ENCODE peak calls at places on chromosome 16, in six cellular contexts. W, L, J, I, O and S are unnamed samples.

GRCh38 chr16:23676924-23677480 is 1.7 kb upstream of the PLK1 start:
- DNase-seq in W (no peak), L (peak; percentile 61), J (no peak), I (no peak), O (no peak), S (no peak)

GRCh38 chr16:81166417-81167300 is 70.5 kb upstream of the GCSH start:
- DNase-seq in W (no peak), L (no peak), J (no peak), I (no peak), O (no peak), S (no peak)

GRCh38 chr16:29645699-29646187 is 17.3 kb upstream of the SPN start:
- DNase-seq in W (peak; percentile 90), L (no peak), J (no peak), I (no peak), O (no peak), S (peak; percentile 5)

GRCh38 chr16:9091867-9092281 is 430 bp downstream of the HAPSTR1 start:
- DNase-seq in W (peak; percentile 55), L (peak; percentile 42), J (no peak), I (peak; percentile 21), O (peak; percentile 49), S (no peak)

GRCh38 chr16:85354623-85355514 is 242.6 kb upstream of the CIBAR2 start:
- DNase-seq in W (no peak), L (no peak), J (peak; percentile 88), I (peak; percentile 67), O (no peak), S (peak; percentile 70)

GRCh38 chr16:11402745-11403533 is 57.7 kb downstream of the RMI2 start:
- DNase-seq in W (no peak), L (no peak), J (no peak), I (no peak), O (no peak), S (no peak)

GRCh38 chr16:89103781-89104180 is 10.1 kb downstream of the ACSF3 start:
- DNase-seq in W (no peak), L (no peak), J (no peak), I (no peak), O (no peak), S (no peak)

GRCh38 chr16:23504453-23505179 is 5.7 kb downstream of the GGA2 start:
- DNase-seq in W (peak; percentile 91), L (peak; percentile 33), J (peak; percentile 83), I (peak; percentile 97), O (no peak), S (peak; percentile 98)

GRCh38 chr16:546909-547770 is 13.1 kb upstream of the PRR35 start:
- DNase-seq in W (no peak), L (peak; percentile 91), J (no peak), I (no peak), O (peak; percentile 68), S (no peak)

GRCh38 chr16:85812811-85813700 is 13.6 kb downstream of the COX4I1 start:
- DNase-seq in W (no peak), L (no peak), J (no peak), I (no peak), O (no peak), S (no peak)

GRCh38 chr16:1156111-1156982 is 3.4 kb downstream of the CACNA1H start:
- DNase-seq in W (no peak), L (no peak), J (no peak), I (no peak), O (no peak), S (no peak)

GRCh38 chr16:80300876-80301275 is 239.9 kb upstream of the DYNLRB2 start:
- DNase-seq in W (no peak), L (no peak), J (peak; percentile 33), I (peak; percentile 45), O (no peak), S (peak; percentile 16)

GRCh38 chr16:68332411-68333121 is 21.7 kb downstream of the PRMT7 start:
- DNase-seq in W (no peak), L (no peak), J (no peak), I (peak; percentile 69), O (no peak), S (no peak)

GRCh38 chr16:2039286-2040030 is 8.2 kb downstream of the NTHL1 start:
- DNase-seq in W (no peak), L (peak; percentile 79), J (peak; percentile 73), I (peak; percentile 65), O (peak; percentile 91), S (no peak)

GRCh38 chr16:57235128-57236092 is 9.6 kb upstream of the ARL2BP start:
- DNase-seq in W (peak; percentile 44), L (no peak), J (no peak), I (peak; percentile 95), O (no peak), S (peak; percentile 82)

GRCh38 chr16:48231675-48232214 is 12.4 kb upstream of the LONP2 start:
- DNase-seq in W (peak; percentile 61), L (peak; percentile 35), J (peak; percentile 3), I (peak; percentile 40), O (peak; percentile 21), S (peak; percentile 45)

GRCh38 chr16:35552763-35553162 is 2093.4 kb downstream of the TP53TG3F start:
- DNase-seq in W (no peak), L (no peak), J (no peak), I (no peak), O (no peak), S (no peak)

GRCh38 chr16:56608876-56609462 is 585 bp downstream of the MT2A start:
- DNase-seq in W (no peak), L (peak; percentile 50), J (no peak), I (no peak), O (no peak), S (peak; percentile 15)

GRCh38 chr16:81808933-81809480 is 29.9 kb downstream of the PLCG2 start:
- DNase-seq in W (peak; percentile 98), L (no peak), J (no peak), I (no peak), O (no peak), S (no peak)

GRCh38 chr16:50050802-50051201 is 15.0 kb upstream of the HEATR3 start:
- DNase-seq in W (no peak), L (no peak), J (no peak), I (no peak), O (no peak), S (no peak)

GRCh38 chr16:87895641-87896141 is 26.4 kb upstream of the SLC7A5 start:
- DNase-seq in W (peak; percentile 87), L (no peak), J (no peak), I (peak; percentile 59), O (no peak), S (peak; percentile 38)

GRCh38 chr16:65154321-65154720 is 32.5 kb upstream of the CDH11 start:
- DNase-seq in W (no peak), L (no peak), J (no peak), I (no peak), O (no peak), S (no peak)

GRCh38 chr16:11105038-11105903 is 150.7 kb downstream of the SOCS1 start:
- DNase-seq in W (peak; percentile 89), L (peak; percentile 39), J (peak; percentile 79), I (peak; percentile 96), O (no peak), S (peak; percentile 72)

GRCh38 chr16:84881702-84882521 is 62.1 kb downstream of the CRISPLD2 start:
- DNase-seq in W (no peak), L (no peak), J (peak; percentile 73), I (peak; percentile 90), O (no peak), S (peak; percentile 14)

GRCh38 chr16:85117418-85117817 is 5.1 kb upstream of the CIBAR2 start:
- DNase-seq in W (no peak), L (no peak), J (no peak), I (no peak), O (no peak), S (no peak)

GRCh38 chr16:46974352-46974751 is 878 bp upstream of the DNAJA2 start:
- DNase-seq in W (peak; percentile 82), L (no peak), J (no peak), I (no peak), O (no peak), S (peak; percentile 23)
- TF ChIP-seq CTCF in W (peak; percentile 24), L (no peak), J (no peak), I (peak; percentile 32), O (no peak), S (no peak)

GRCh38 chr16:66170989-66171388 is 195.5 kb upstream of the CDH5 start:
- DNase-seq in W (no peak), L (no peak), J (no peak), I (no peak), O (no peak), S (no peak)
- TF ChIP-seq CTCF in W (no peak), L (no peak), J (no peak), I (no peak), O (no peak), S (no peak)

GRCh38 chr16:17463335-17463734 is 7.4 kb downstream of the XYLT1 start:
- DNase-seq in W (no peak), L (no peak), J (no peak), I (no peak), O (no peak), S (no peak)

GRCh38 chr16:17465460-17465859 is 5.3 kb downstream of the XYLT1 start:
- DNase-seq in W (no peak), L (no peak), J (no peak), I (no peak), O (no peak), S (no peak)

GRCh38 chr16:17459903-17460521 is 10.7 kb downstream of the XYLT1 start:
- DNase-seq in W (peak; percentile 55), L (no peak), J (no peak), I (no peak), O (no peak), S (no peak)

GRCh38 chr16:17460890-17461289 is 9.9 kb downstream of the XYLT1 start:
- DNase-seq in W (no peak), L (no peak), J (no peak), I (no peak), O (no peak), S (no peak)

DNA sequence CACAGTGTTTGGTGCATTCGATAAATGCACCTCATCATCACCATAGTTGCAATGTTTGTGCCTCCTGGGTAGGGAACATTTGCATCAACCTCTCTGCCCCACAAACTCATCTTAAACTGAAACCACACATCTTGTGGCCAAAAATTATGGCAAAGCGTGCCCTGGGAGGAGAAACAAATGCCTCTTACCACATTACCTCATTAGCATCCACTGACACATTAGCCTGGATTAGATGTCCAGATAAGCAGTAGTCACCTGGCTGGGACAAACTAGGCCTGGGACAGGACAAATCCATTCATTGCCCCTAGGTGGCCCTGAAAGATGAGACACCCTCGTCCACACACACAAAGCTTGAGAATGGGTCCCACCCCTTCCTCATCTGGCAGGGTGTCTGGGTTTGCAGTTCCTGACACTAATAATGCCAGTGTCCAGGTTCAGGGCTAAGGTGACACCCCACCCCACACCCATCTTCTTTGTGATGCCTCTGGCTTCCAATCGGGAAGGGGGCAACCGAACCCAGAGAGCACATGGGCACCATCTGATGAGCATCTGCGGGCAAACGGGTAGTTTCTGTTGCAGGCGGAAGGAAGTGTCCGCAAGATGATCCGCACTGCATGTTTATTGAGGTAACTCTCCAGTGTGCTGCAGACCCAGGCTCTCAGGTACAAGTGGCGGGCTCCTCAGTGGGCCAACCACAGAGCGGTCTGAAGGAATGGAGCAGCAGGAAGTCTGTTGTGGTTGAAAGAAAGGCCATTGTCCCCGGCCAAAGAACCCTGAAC is 8.6 kb downstream of the XYLT1 start:
- DNase-seq in W (peak; percentile 43), L (no peak), J (no peak), I (no peak), O (no peak), S (no peak)
- TF ChIP-seq CTCF in W (no peak), L (no peak), J (no peak), I (no peak), O (no peak), S (no peak)

DNA sequence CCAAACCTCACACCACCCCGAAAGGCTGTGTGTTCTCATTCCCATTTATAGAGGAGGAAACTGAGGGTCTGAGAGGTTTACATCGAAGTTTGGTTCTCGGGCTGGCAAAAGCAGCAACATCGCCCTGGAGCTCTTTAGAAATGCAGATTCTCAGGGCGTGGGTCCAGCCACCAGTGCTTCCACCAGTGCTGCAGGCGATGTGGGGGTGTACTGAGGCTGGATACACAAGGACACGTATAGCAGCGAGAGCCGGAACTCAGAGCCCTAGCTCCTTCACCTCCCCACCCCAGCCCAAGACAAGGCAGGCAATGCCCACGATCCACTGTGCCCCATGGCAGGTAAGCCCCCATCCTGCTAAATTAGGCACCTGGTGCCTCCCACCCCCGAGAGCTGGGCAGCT is 5.9 kb downstream of the GPRC5B start:
- DNase-seq in W (no peak), L (no peak), J (no peak), I (no peak), O (no peak), S (no peak)
- TF ChIP-seq CTCF in W (no peak), L (no peak), J (no peak), I (no peak), O (no peak), S (no peak)